ENCODE peak calls at places on chromosomes 11 and 22, in eight cellular contexts. N is suprapubic skin, D is cardiac muscle cell, U is A549, S is ovary, W is HCT116, O is esophagus muscularis mucosa, J is prostate gland. I is an unnamed sample.

GRCh38 chr11:63768232-63769043 is at the start of gene ZFTA:
- DNase-seq in N (peak), D (peak), U (peak), S (peak), W (no peak), O (no peak), J (peak), I (no peak)

GRCh38 chr22:44325718-44326548 is 13.2 kb upstream of the SHISAL1 start:
- DNase-seq in N (no peak), D (no peak), U (no peak), S (no peak), W (no peak), O (no peak), J (no peak), I (no peak)

GRCh38 chr11:34259087-34259486 is 98.7 kb downstream of the ABTB2 start:
- DNase-seq in N (no peak), D (no peak), U (no peak), S (no peak), W (no peak), O (no peak), J (no peak), I (no peak)

GRCh38 chr22:37237371-37238268 is 6.4 kb downstream of the RAC2 start:
- DNase-seq in N (no peak), D (no peak), U (no peak), S (no peak), W (no peak), O (no peak), J (no peak), I (no peak)

GRCh38 chr22:20671409-20672081 is 102.4 kb upstream of the SERPIND1 start:
- DNase-seq in N (no peak), D (no peak), U (no peak), S (no peak), W (no peak), O (peak), J (no peak), I (no peak)

GRCh38 chr22:23220485-23221350 is 40.4 kb downstream of the BCR start:
- DNase-seq in N (no peak), D (no peak), U (no peak), S (peak), W (no peak), O (no peak), J (no peak), I (no peak)

GRCh38 chr11:81203876-81204275 is 1529.8 kb downstream of the FAM181B start:
- DNase-seq in N (no peak), D (no peak), U (no peak), S (no peak), W (no peak), O (no peak), J (no peak), I (no peak)

GRCh38 chr11:64712430-64713030 is 10.5 kb downstream of the NRXN2 start:
- DNase-seq in N (no peak), D (no peak), U (no peak), S (no peak), W (no peak), O (no peak), J (no peak), I (no peak)

GRCh38 chr11:104830080-104830479 is 68.2 kb downstream of the CASP12 start:
- DNase-seq in N (no peak), D (no peak), U (no peak), S (no peak), W (peak), O (no peak), J (no peak), I (no peak)

GRCh38 chr22:18068381-18068988 is 9.3 kb upstream of the PEX26 start:
- DNase-seq in N (no peak), D (peak), U (no peak), S (no peak), W (no peak), O (no peak), J (no peak), I (no peak)

GRCh38 chr11:9568854-9569587 is 4.4 kb upstream of the WEE1 start:
- DNase-seq in N (peak), D (peak), U (peak), S (peak), W (peak), O (no peak), J (peak), I (peak)

GRCh38 chr11:61507962-61508824 is at the start of gene LRRC10B:
- DNase-seq in N (no peak), D (peak), U (no peak), S (no peak), W (peak), O (no peak), J (no peak), I (no peak)

GRCh38 chr11:58508814-58509213 is 909 bp upstream of the OR5B21 start:
- DNase-seq in N (no peak), D (no peak), U (no peak), S (no peak), W (no peak), O (no peak), J (no peak), I (no peak)

GRCh38 chr11:26286472-26287066 is 45.4 kb upstream of the ANO3 start:
- DNase-seq in N (no peak), D (peak), U (no peak), S (no peak), W (no peak), O (no peak), J (no peak), I (no peak)

GRCh38 chr11:74055938-74056337 is 47.1 kb upstream of the UCP3 start:
- DNase-seq in N (no peak), D (no peak), U (peak), S (no peak), W (peak), O (no peak), J (no peak), I (peak)

GRCh38 chr22:36022162-36022561 is 6.5 kb downstream of the RBFOX2 start:
- DNase-seq in N (no peak), D (no peak), U (no peak), S (no peak), W (no peak), O (no peak), J (no peak), I (peak)

GRCh38 chr22:42901790-42902508 is 44.9 kb upstream of the ARFGAP3 start:
- DNase-seq in N (no peak), D (no peak), U (no peak), S (no peak), W (no peak), O (no peak), J (no peak), I (no peak)

GRCh38 chr11:727859-728748 is 19.2 kb upstream of the TALDO1 start:
- DNase-seq in N (peak), D (peak), U (peak), S (peak), W (peak), O (no peak), J (peak), I (no peak)

GRCh38 chr11:72411623-72412532 is 22.5 kb downstream of the CLPB start:
- DNase-seq in N (no peak), D (no peak), U (no peak), S (no peak), W (no peak), O (no peak), J (no peak), I (no peak)

GRCh38 chr11:126307706-126308105 is 3.8 kb downstream of the DCPS start:
- DNase-seq in N (no peak), D (peak), U (no peak), S (no peak), W (no peak), O (no peak), J (no peak), I (no peak)

GRCh38 chr22:26574001-26574723 is 15.8 kb downstream of the TPST2 start:
- DNase-seq in N (no peak), D (no peak), U (no peak), S (no peak), W (no peak), O (no peak), J (no peak), I (no peak)

GRCh38 chr11:97019754-97020153 is 629.9 kb downstream of the JRKL start:
- DNase-seq in N (no peak), D (no peak), U (no peak), S (no peak), W (no peak), O (no peak), J (no peak), I (no peak)

GRCh38 chr22:39617761-39618757 is 47.5 kb downstream of the CACNA1I start:
- DNase-seq in N (no peak), D (no peak), U (no peak), S (no peak), W (no peak), O (no peak), J (no peak), I (no peak)

GRCh38 chr11:27934830-27935145 is 173.2 kb downstream of the KIF18A start:
- DNase-seq in N (no peak), D (no peak), U (peak), S (no peak), W (peak), O (no peak), J (no peak), I (peak)

GRCh38 chr22:41902932-41903421 is 11.9 kb downstream of the SHISA8 start:
- DNase-seq in N (no peak), D (no peak), U (no peak), S (no peak), W (no peak), O (no peak), J (peak), I (no peak)

GRCh38 chr11:87082590-87082989 is 44.9 kb downstream of the TMEM135 start:
- DNase-seq in N (no peak), D (no peak), U (no peak), S (no peak), W (no peak), O (no peak), J (no peak), I (no peak)

GRCh38 chr11:87076260-87076783 is 38.6 kb downstream of the TMEM135 start:
- DNase-seq in N (no peak), D (no peak), U (no peak), S (no peak), W (no peak), O (no peak), J (no peak), I (no peak)

GRCh38 chr11:87076874-87077429 is 39.2 kb downstream of the TMEM135 start:
- DNase-seq in N (no peak), D (no peak), U (no peak), S (no peak), W (no peak), O (no peak), J (no peak), I (no peak)

GRCh38 chr11:87083029-87083428 is 45.3 kb downstream of the TMEM135 start:
- DNase-seq in N (no peak), D (no peak), U (no peak), S (no peak), W (no peak), O (no peak), J (no peak), I (no peak)

GRCh38 chr11:87081358-87081757 is 43.6 kb downstream of the TMEM135 start:
- DNase-seq in N (no peak), D (no peak), U (no peak), S (no peak), W (no peak), O (no peak), J (no peak), I (no peak)
- H3K4me3 ChIP-seq in N (no peak), D (no peak), U (no peak), S (no peak), W (no peak), O (no peak), J (no peak), I (no peak)

GRCh38 chr11:113384551-113384950 is 3.0 kb upstream of the ANKK1 start:
- DNase-seq in N (no peak), D (peak), U (no peak), S (no peak), W (no peak), O (no peak), J (peak), I (peak)

GRCh38 chr11:113385749-113386148 is 1.8 kb upstream of the ANKK1 start:
- DNase-seq in N (no peak), D (no peak), U (no peak), S (no peak), W (no peak), O (no peak), J (no peak), I (no peak)

GRCh38 chr11:113389288-113389687 is 1.7 kb downstream of the ANKK1 start:
- DNase-seq in N (no peak), D (no peak), U (no peak), S (no peak), W (no peak), O (no peak), J (no peak), I (no peak)

GRCh38 chr11:113386866-113387265 is 713 bp upstream of the ANKK1 start:
- DNase-seq in N (no peak), D (no peak), U (no peak), S (no peak), W (no peak), O (no peak), J (no peak), I (no peak)

GRCh38 chr11:113387605-113388211 is at the start of gene ANKK1:
- DNase-seq in N (no peak), D (peak), U (no peak), S (no peak), W (peak), O (no peak), J (peak), I (no peak)
- TF ChIP-seq CTCF in N (no peak), D (peak), U (no peak), S (no peak), W (peak), O (no peak), J (peak), I (peak)

GRCh38 chr22:29072979-29073617 is at the start of gene KREMEN1:
- DNase-seq in N (no peak), D (no peak), U (no peak), S (peak), W (no peak), O (no peak), J (no peak), I (no peak)

GRCh38 chr22:29071261-29072045 is 1.4 kb upstream of the KREMEN1 start:
- DNase-seq in N (peak), D (peak), U (no peak), S (peak), W (no peak), O (no peak), J (peak), I (no peak)

GRCh38 chr22:29072193-29072978 is 449 bp upstream of the KREMEN1 start:
- DNase-seq in N (peak), D (peak), U (peak), S (peak), W (peak), O (no peak), J (peak), I (no peak)

GRCh38 chr22:29073618-29074275 is 912 bp downstream of the KREMEN1 start:
- DNase-seq in N (peak), D (peak), U (no peak), S (peak), W (no peak), O (no peak), J (peak), I (no peak)

GRCh38 chr22:29074276-29074625 is 1.4 kb downstream of the KREMEN1 start:
- DNase-seq in N (no peak), D (no peak), U (no peak), S (no peak), W (no peak), O (no peak), J (no peak), I (no peak)
- H3K27ac ChIP-seq in N (peak), D (no peak), U (no peak), S (peak), W (peak), O (peak), J (peak), I (no peak)

GRCh38 chr11:62538470-62539237 is 8.0 kb downstream of the AHNAK start:
- DNase-seq in N (no peak), D (no peak), U (no peak), S (no peak), W (no peak), O (no peak), J (no peak), I (no peak)
- H3K4me3 ChIP-seq in N (peak), D (no peak), U (peak), S (peak), W (peak), O (peak), J (no peak), I (peak)

DNA sequence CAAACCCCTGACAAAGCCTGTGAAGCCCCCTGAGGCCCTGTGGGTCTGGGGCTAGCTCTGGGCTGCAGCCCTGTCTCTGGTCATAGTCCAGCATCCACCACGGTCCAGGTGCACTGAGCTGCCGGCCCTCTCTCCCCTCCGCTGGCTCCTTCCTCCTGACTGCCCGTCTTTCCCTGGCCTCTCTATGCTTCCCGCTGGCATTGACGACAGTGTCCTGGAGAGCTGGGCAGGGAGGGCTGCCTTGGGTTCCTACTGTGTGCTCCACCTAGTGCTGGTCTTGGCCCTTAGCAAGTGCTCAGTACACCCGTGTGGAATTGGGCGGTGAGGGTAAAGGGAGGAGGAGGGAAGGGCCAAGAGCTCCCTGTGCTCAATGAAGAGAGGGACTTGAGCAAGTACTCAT is 868 bp upstream of the MYEOV start:
- DNase-seq in N (no peak), D (no peak), U (no peak), S (no peak), W (peak), O (no peak), J (no peak), I (no peak)
- TF ChIP-seq CTCF in N (no peak), D (no peak), U (no peak), S (no peak), W (no peak), O (no peak), J (no peak), I (no peak)

GRCh38 chr11:86278226-86278625 is 23.8 kb upstream of the HIKESHI start:
- DNase-seq in N (no peak), D (no peak), U (no peak), S (no peak), W (no peak), O (no peak), J (no peak), I (no peak)
- H3K27ac ChIP-seq in N (no peak), D (no peak), U (no peak), S (no peak), W (no peak), O (no peak), J (no peak), I (no peak)

DNA sequence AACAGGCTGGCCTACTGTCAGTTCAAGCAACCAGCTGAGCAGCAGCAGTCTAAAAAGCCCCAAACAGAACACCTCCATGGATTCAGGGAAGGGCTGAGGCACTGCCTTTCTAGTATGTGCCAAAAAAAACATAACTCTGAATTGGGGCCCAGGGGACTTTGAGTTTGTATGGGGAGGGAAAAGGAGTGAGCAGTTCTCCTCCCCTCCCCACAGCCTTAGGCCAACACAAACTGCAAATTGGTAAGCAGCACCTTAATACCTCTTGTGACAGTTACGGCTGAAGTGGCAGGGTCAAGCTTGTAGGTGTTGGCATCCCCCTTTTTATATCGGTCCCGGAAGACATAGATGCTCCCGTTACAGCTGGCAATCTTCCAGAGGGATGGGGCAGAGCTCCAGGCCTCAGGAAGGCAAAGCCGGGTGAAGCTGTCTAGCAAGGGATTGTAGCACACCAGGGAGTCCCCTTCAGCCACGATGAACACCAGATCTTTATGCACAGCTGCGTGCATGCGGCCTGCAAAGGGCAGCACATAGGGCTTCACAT is 6.0 kb downstream of the KBTBD4 start:
- DNase-seq in N (peak), D (no peak), U (no peak), S (no peak), W (no peak), O (no peak), J (no peak), I (no peak)
- H3K4me3 ChIP-seq in N (no peak), D (no peak), U (no peak), S (no peak), W (no peak), O (no peak), J (no peak), I (no peak)

GRCh38 chr11:31641477-31642062 is 132.0 kb downstream of the ELP4 start:
- DNase-seq in N (no peak), D (peak), U (peak), S (no peak), W (peak), O (no peak), J (peak), I (no peak)
- TF ChIP-seq CTCF in N (no peak), D (peak), U (peak), S (no peak), W (peak), O (peak), J (no peak), I (peak)

GRCh38 chr22:50281957-50282356 is 11.8 kb upstream of the MAPK11 start:
- DNase-seq in N (no peak), D (no peak), U (no peak), S (no peak), W (no peak), O (no peak), J (no peak), I (no peak)
- H3K27ac ChIP-seq in N (peak), D (no peak), U (peak), S (no peak), W (peak), O (peak), J (peak), I (peak)

GRCh38 chr22:32000171-32000570 is 42.9 kb upstream of the SLC5A1 start:
- DNase-seq in N (no peak), D (no peak), U (no peak), S (no peak), W (no peak), O (no peak), J (no peak), I (no peak)

GRCh38 chr22:31998784-31999435 is 44.2 kb upstream of the SLC5A1 start:
- DNase-seq in N (no peak), D (no peak), U (no peak), S (no peak), W (no peak), O (no peak), J (no peak), I (no peak)

GRCh38 chr22:31995046-31995445 is 48.0 kb upstream of the SLC5A1 start:
- DNase-seq in N (no peak), D (no peak), U (no peak), S (no peak), W (no peak), O (no peak), J (no peak), I (no peak)

DNA sequence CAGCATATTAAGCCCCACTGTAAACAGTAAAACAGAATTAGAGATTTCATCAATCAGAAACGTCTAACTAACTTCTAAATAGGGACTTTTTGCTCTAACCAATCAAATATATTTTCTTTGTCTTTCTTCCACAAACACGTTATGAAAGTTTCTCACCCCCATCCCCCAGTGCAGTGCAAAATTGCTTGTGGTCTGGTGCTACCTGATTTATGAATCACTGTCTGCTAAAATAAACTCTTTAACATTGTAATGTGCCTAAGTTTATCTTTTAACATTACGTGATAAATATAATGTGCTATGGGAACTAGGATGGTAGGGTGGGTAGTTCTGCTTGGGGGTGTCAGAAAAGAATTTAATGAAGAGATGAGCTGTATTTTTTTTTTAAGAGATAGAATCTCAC is 47.3 kb upstream of the SLC5A1 start:
- DNase-seq in N (no peak), D (no peak), U (no peak), S (no peak), W (no peak), O (no peak), J (no peak), I (no peak)
- H3K4me3 ChIP-seq in N (no peak), D (no peak), U (no peak), S (no peak), W (no peak), O (no peak), J (no peak), I (no peak)